ENCODE peak calls at places on chromosomes 12 and 14, in ten cellular contexts. One of them, this sample, is unnamed.

GRCh38 chr14:100531591-100532121 is 55.6 kb downstream of the BEGAIN start:
- DNase-seq in body of pancreas: peak
- DNase-seq in colonic mucosa: peak
- DNase-seq in HL-60: no peak
- DNase-seq in A549: no peak
- DNase-seq in left ventricle myocardium inferior: peak
- DNase-seq in lower leg skin: no peak
- DNase-seq in HFFc6: no peak
- DNase-seq in CD8-positive, alpha-beta T cell: no peak
- DNase-seq in choroid plexus epithelial cell: no peak
- DNase-seq in this sample: no peak

GRCh38 chr14:37032863-37033262 is 139.5 kb downstream of the SLC25A21 start:
- DNase-seq in body of pancreas: no peak
- DNase-seq in colonic mucosa: no peak
- DNase-seq in HL-60: no peak
- DNase-seq in A549: no peak
- DNase-seq in left ventricle myocardium inferior: no peak
- DNase-seq in lower leg skin: no peak
- DNase-seq in HFFc6: no peak
- DNase-seq in CD8-positive, alpha-beta T cell: no peak
- DNase-seq in choroid plexus epithelial cell: no peak
- DNase-seq in this sample: no peak

GRCh38 chr14:91417983-91418386 is 365 bp upstream of the CCDC88C start:
- DNase-seq in body of pancreas: peak
- DNase-seq in colonic mucosa: no peak
- DNase-seq in HL-60: peak
- DNase-seq in A549: peak
- DNase-seq in left ventricle myocardium inferior: no peak
- DNase-seq in lower leg skin: no peak
- DNase-seq in HFFc6: no peak
- DNase-seq in CD8-positive, alpha-beta T cell: peak
- DNase-seq in choroid plexus epithelial cell: no peak
- DNase-seq in this sample: no peak

GRCh38 chr14:35046751-35047536 is 872 bp downstream of the FAM177A1 start:
- DNase-seq in body of pancreas: peak
- DNase-seq in colonic mucosa: peak
- DNase-seq in HL-60: peak
- DNase-seq in A549: peak
- DNase-seq in left ventricle myocardium inferior: no peak
- DNase-seq in lower leg skin: peak
- DNase-seq in HFFc6: no peak
- DNase-seq in CD8-positive, alpha-beta T cell: no peak
- DNase-seq in choroid plexus epithelial cell: peak
- DNase-seq in this sample: no peak

GRCh38 chr12:6192604-6193380 is 7.4 kb upstream of the CD9 start:
- DNase-seq in body of pancreas: no peak
- DNase-seq in colonic mucosa: no peak
- DNase-seq in HL-60: no peak
- DNase-seq in A549: no peak
- DNase-seq in left ventricle myocardium inferior: no peak
- DNase-seq in lower leg skin: no peak
- DNase-seq in HFFc6: no peak
- DNase-seq in CD8-positive, alpha-beta T cell: no peak
- DNase-seq in choroid plexus epithelial cell: no peak
- DNase-seq in this sample: no peak

GRCh38 chr14:74476607-74477006 is 16.5 kb downstream of the NPC2 start:
- DNase-seq in body of pancreas: no peak
- DNase-seq in colonic mucosa: no peak
- DNase-seq in HL-60: no peak
- DNase-seq in A549: no peak
- DNase-seq in left ventricle myocardium inferior: no peak
- DNase-seq in lower leg skin: no peak
- DNase-seq in HFFc6: no peak
- DNase-seq in CD8-positive, alpha-beta T cell: no peak
- DNase-seq in choroid plexus epithelial cell: no peak
- DNase-seq in this sample: no peak

GRCh38 chr14:24307575-24308341 is at the start of gene CIDEB:
- DNase-seq in body of pancreas: peak
- DNase-seq in colonic mucosa: peak
- DNase-seq in HL-60: peak
- DNase-seq in A549: peak
- DNase-seq in left ventricle myocardium inferior: peak
- DNase-seq in lower leg skin: no peak
- DNase-seq in HFFc6: peak
- DNase-seq in CD8-positive, alpha-beta T cell: no peak
- DNase-seq in choroid plexus epithelial cell: peak
- DNase-seq in this sample: peak

GRCh38 chr12:104859144-104859543 is 98.9 kb downstream of the SLC41A2 start:
- DNase-seq in body of pancreas: no peak
- DNase-seq in colonic mucosa: no peak
- DNase-seq in HL-60: no peak
- DNase-seq in A549: no peak
- DNase-seq in left ventricle myocardium inferior: no peak
- DNase-seq in lower leg skin: no peak
- DNase-seq in HFFc6: peak
- DNase-seq in CD8-positive, alpha-beta T cell: no peak
- DNase-seq in choroid plexus epithelial cell: no peak
- DNase-seq in this sample: no peak

GRCh38 chr12:121005346-121005815 is 10.9 kb downstream of the C12orf43 start:
- DNase-seq in body of pancreas: peak
- DNase-seq in colonic mucosa: peak
- DNase-seq in HL-60: peak
- DNase-seq in A549: no peak
- DNase-seq in left ventricle myocardium inferior: no peak
- DNase-seq in lower leg skin: no peak
- DNase-seq in HFFc6: peak
- DNase-seq in CD8-positive, alpha-beta T cell: no peak
- DNase-seq in choroid plexus epithelial cell: peak
- DNase-seq in this sample: no peak

GRCh38 chr14:100423421-100424010 is 100.4 kb downstream of the SLC25A47 start:
- DNase-seq in body of pancreas: no peak
- DNase-seq in colonic mucosa: no peak
- DNase-seq in HL-60: no peak
- DNase-seq in A549: no peak
- DNase-seq in left ventricle myocardium inferior: no peak
- DNase-seq in lower leg skin: no peak
- DNase-seq in HFFc6: no peak
- DNase-seq in CD8-positive, alpha-beta T cell: no peak
- DNase-seq in choroid plexus epithelial cell: peak
- DNase-seq in this sample: no peak

GRCh38 chr12:122843472-122843871 is 8.2 kb downstream of the HIP1R start:
- DNase-seq in body of pancreas: no peak
- DNase-seq in colonic mucosa: no peak
- DNase-seq in HL-60: no peak
- DNase-seq in A549: no peak
- DNase-seq in left ventricle myocardium inferior: no peak
- DNase-seq in lower leg skin: no peak
- DNase-seq in HFFc6: no peak
- DNase-seq in CD8-positive, alpha-beta T cell: no peak
- DNase-seq in choroid plexus epithelial cell: no peak
- DNase-seq in this sample: no peak

GRCh38 chr14:89477391-89477790 is 60.4 kb upstream of the FOXN3 start:
- DNase-seq in body of pancreas: peak
- DNase-seq in colonic mucosa: peak
- DNase-seq in HL-60: no peak
- DNase-seq in A549: no peak
- DNase-seq in left ventricle myocardium inferior: no peak
- DNase-seq in lower leg skin: no peak
- DNase-seq in HFFc6: no peak
- DNase-seq in CD8-positive, alpha-beta T cell: no peak
- DNase-seq in choroid plexus epithelial cell: no peak
- DNase-seq in this sample: no peak

GRCh38 chr12:18171571-18171970 is 81.6 kb upstream of the RERGL start:
- DNase-seq in body of pancreas: no peak
- DNase-seq in colonic mucosa: no peak
- DNase-seq in HL-60: no peak
- DNase-seq in A549: no peak
- DNase-seq in left ventricle myocardium inferior: no peak
- DNase-seq in lower leg skin: no peak
- DNase-seq in HFFc6: no peak
- DNase-seq in CD8-positive, alpha-beta T cell: no peak
- DNase-seq in choroid plexus epithelial cell: peak
- DNase-seq in this sample: no peak

GRCh38 chr12:89373772-89374572 is 21.7 kb upstream of the DUSP6 start:
- DNase-seq in body of pancreas: peak
- DNase-seq in colonic mucosa: no peak
- DNase-seq in HL-60: no peak
- DNase-seq in A549: no peak
- DNase-seq in left ventricle myocardium inferior: no peak
- DNase-seq in lower leg skin: peak
- DNase-seq in HFFc6: peak
- DNase-seq in CD8-positive, alpha-beta T cell: no peak
- DNase-seq in choroid plexus epithelial cell: peak
- DNase-seq in this sample: no peak

GRCh38 chr14:68416156-68416555 is 376.7 kb downstream of the ZFP36L1 start:
- DNase-seq in body of pancreas: no peak
- DNase-seq in colonic mucosa: no peak
- DNase-seq in HL-60: no peak
- DNase-seq in A549: no peak
- DNase-seq in left ventricle myocardium inferior: no peak
- DNase-seq in lower leg skin: no peak
- DNase-seq in HFFc6: no peak
- DNase-seq in CD8-positive, alpha-beta T cell: no peak
- DNase-seq in choroid plexus epithelial cell: no peak
- DNase-seq in this sample: no peak

GRCh38 chr12:104751024-104751570 is 207.0 kb downstream of the SLC41A2 start:
- DNase-seq in body of pancreas: no peak
- DNase-seq in colonic mucosa: no peak
- DNase-seq in HL-60: no peak
- DNase-seq in A549: no peak
- DNase-seq in left ventricle myocardium inferior: no peak
- DNase-seq in lower leg skin: no peak
- DNase-seq in HFFc6: no peak
- DNase-seq in CD8-positive, alpha-beta T cell: no peak
- DNase-seq in choroid plexus epithelial cell: no peak
- DNase-seq in this sample: no peak

GRCh38 chr12:92648242-92649031 is 54.4 kb upstream of the PLEKHG7 start:
- DNase-seq in body of pancreas: no peak
- DNase-seq in colonic mucosa: no peak
- DNase-seq in HL-60: no peak
- DNase-seq in A549: no peak
- DNase-seq in left ventricle myocardium inferior: no peak
- DNase-seq in lower leg skin: no peak
- DNase-seq in HFFc6: no peak
- DNase-seq in CD8-positive, alpha-beta T cell: no peak
- DNase-seq in choroid plexus epithelial cell: peak
- DNase-seq in this sample: no peak

DNA sequence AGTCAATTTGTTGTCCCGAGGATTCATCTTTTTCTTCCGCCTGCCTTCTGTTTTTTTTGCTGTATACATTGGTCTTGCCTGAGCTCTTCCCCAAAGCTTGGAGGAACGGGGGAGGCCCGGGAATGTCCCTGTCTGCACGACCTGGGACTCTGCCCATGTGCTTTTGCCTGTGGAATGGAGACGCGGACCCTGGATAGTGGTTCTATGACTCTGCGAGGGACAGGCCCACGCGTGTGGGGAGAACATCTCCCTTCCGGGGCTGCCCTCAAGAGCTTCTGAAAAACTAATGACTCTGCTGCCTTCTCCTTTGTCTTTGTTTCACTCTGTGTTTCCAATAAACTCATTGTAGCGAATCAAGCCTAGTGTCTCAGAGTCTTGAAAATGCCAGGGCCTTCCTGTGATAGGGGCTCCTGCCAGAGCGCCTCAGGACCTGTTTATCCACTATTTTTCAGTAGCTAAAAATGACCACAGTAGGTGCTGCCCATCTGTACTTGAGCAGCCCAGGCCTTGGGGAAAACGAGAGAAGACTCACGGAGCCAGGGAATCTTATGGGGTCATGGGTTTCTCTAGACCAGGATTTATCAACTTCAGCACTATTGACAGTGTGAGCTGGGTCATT is 12.3 kb downstream of the KRT83 start:
- DNase-seq in body of pancreas: no peak
- DNase-seq in colonic mucosa: no peak
- DNase-seq in HL-60: no peak
- DNase-seq in A549: no peak
- DNase-seq in left ventricle myocardium inferior: no peak
- DNase-seq in lower leg skin: no peak
- DNase-seq in HFFc6: no peak
- DNase-seq in CD8-positive, alpha-beta T cell: no peak
- DNase-seq in choroid plexus epithelial cell: no peak
- DNase-seq in this sample: no peak
- TF ChIP-seq CTCF in body of pancreas: no peak
- TF ChIP-seq CTCF in colonic mucosa: no peak
- TF ChIP-seq CTCF in HL-60: no peak
- TF ChIP-seq CTCF in A549: no peak
- TF ChIP-seq CTCF in left ventricle myocardium inferior: no peak
- TF ChIP-seq CTCF in lower leg skin: no peak
- TF ChIP-seq CTCF in HFFc6: peak
- TF ChIP-seq CTCF in CD8-positive, alpha-beta T cell: no peak
- TF ChIP-seq CTCF in choroid plexus epithelial cell: no peak
- TF ChIP-seq CTCF in this sample: no peak

GRCh38 chr12:15152864-15153263 is 68.4 kb downstream of the RERG start:
- DNase-seq in body of pancreas: no peak
- DNase-seq in colonic mucosa: no peak
- DNase-seq in HL-60: no peak
- DNase-seq in A549: no peak
- DNase-seq in left ventricle myocardium inferior: no peak
- DNase-seq in lower leg skin: no peak
- DNase-seq in HFFc6: no peak
- DNase-seq in CD8-positive, alpha-beta T cell: no peak
- DNase-seq in choroid plexus epithelial cell: peak
- DNase-seq in this sample: no peak
- TF ChIP-seq CTCF in body of pancreas: no peak
- TF ChIP-seq CTCF in colonic mucosa: no peak
- TF ChIP-seq CTCF in HL-60: no peak
- TF ChIP-seq CTCF in A549: no peak
- TF ChIP-seq CTCF in left ventricle myocardium inferior: no peak
- TF ChIP-seq CTCF in lower leg skin: no peak
- TF ChIP-seq CTCF in HFFc6: no peak
- TF ChIP-seq CTCF in CD8-positive, alpha-beta T cell: no peak
- TF ChIP-seq CTCF in choroid plexus epithelial cell: no peak
- TF ChIP-seq CTCF in this sample: no peak

DNA sequence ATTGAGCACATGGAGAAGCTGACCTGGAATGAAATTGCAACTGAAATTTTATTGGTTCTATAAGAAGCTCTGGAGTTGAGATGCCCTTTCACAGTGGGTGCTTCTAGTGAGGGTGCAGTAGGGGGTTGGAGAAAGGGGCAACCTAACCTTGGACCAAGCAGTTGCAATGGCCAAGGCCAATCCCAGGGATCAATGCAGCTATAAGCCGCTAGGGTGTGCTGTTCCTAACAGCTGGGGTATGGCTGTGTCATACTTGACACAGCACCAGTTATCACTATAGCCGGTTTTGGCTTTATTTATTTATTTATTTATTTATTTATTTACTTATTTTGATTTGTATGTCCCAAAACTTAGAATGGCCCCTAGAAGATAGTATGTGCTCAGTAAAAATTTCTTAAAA is 505.9 kb downstream of the FLRT2 start:
- DNase-seq in body of pancreas: peak
- DNase-seq in colonic mucosa: no peak
- DNase-seq in HL-60: peak
- DNase-seq in A549: no peak
- DNase-seq in left ventricle myocardium inferior: no peak
- DNase-seq in lower leg skin: no peak
- DNase-seq in HFFc6: peak
- DNase-seq in CD8-positive, alpha-beta T cell: no peak
- DNase-seq in choroid plexus epithelial cell: peak
- DNase-seq in this sample: no peak
- TF ChIP-seq CTCF in body of pancreas: peak
- TF ChIP-seq CTCF in colonic mucosa: no peak
- TF ChIP-seq CTCF in HL-60: peak
- TF ChIP-seq CTCF in A549: no peak
- TF ChIP-seq CTCF in left ventricle myocardium inferior: peak
- TF ChIP-seq CTCF in lower leg skin: no peak
- TF ChIP-seq CTCF in HFFc6: peak
- TF ChIP-seq CTCF in CD8-positive, alpha-beta T cell: no peak
- TF ChIP-seq CTCF in choroid plexus epithelial cell: peak
- TF ChIP-seq CTCF in this sample: no peak

GRCh38 chr12:39647383-39647782 is 27.8 kb upstream of the ABCD2 start:
- DNase-seq in body of pancreas: no peak
- DNase-seq in colonic mucosa: no peak
- DNase-seq in HL-60: no peak
- DNase-seq in A549: no peak
- DNase-seq in left ventricle myocardium inferior: no peak
- DNase-seq in lower leg skin: no peak
- DNase-seq in HFFc6: no peak
- DNase-seq in CD8-positive, alpha-beta T cell: no peak
- DNase-seq in choroid plexus epithelial cell: no peak
- DNase-seq in this sample: no peak
- TF ChIP-seq CTCF in body of pancreas: no peak
- TF ChIP-seq CTCF in colonic mucosa: no peak
- TF ChIP-seq CTCF in HL-60: no peak
- TF ChIP-seq CTCF in A549: no peak
- TF ChIP-seq CTCF in left ventricle myocardium inferior: no peak
- TF ChIP-seq CTCF in lower leg skin: no peak
- TF ChIP-seq CTCF in HFFc6: no peak
- TF ChIP-seq CTCF in CD8-positive, alpha-beta T cell: no peak
- TF ChIP-seq CTCF in choroid plexus epithelial cell: no peak
- TF ChIP-seq CTCF in this sample: no peak

This sample was measured in activated B cell treated with CpG ODN at 0.5 μM for 24 hours.